ENCODE peak calls at places on chromosomes 13 and 19, in eight cellular contexts. One of them, this sample, is unnamed.
A peak's percentile ranks its signal among the peaks of the same experiment; 100 is the strongest.

GRCh38 chr19:1624458-1624857 is 19.2 kb upstream of the UQCR11 start:
- DNase-seq in NCI-H69: peak; percentile 57
- DNase-seq in stromal cell of bone marrow: peak; percentile 19
- DNase-seq in progenitor cell of endocrine pancreas: peak; percentile 42
- DNase-seq in AG04449: no peak
- DNase-seq in cardiac muscle cell: peak; percentile 67
- DNase-seq in effector memory CD4-positive, alpha-beta T cell: peak; percentile 32
- DNase-seq in NCI-H1105: no peak
- DNase-seq in this sample: no peak

GRCh38 chr19:47112664-47113445 is 721 bp downstream of the ZC3H4 start:
- DNase-seq in NCI-H69: peak; percentile 100
- DNase-seq in stromal cell of bone marrow: peak; percentile 97
- DNase-seq in progenitor cell of endocrine pancreas: peak; percentile 99
- DNase-seq in AG04449: peak; percentile 95
- DNase-seq in cardiac muscle cell: peak; percentile 99
- DNase-seq in effector memory CD4-positive, alpha-beta T cell: peak; percentile 99
- DNase-seq in NCI-H1105: peak; percentile 98
- DNase-seq in this sample: peak; percentile 96

GRCh38 chr13:99230991-99231390 is 27.2 kb downstream of the GPR18 start:
- DNase-seq in NCI-H69: no peak
- DNase-seq in stromal cell of bone marrow: no peak
- DNase-seq in progenitor cell of endocrine pancreas: no peak
- DNase-seq in AG04449: no peak
- DNase-seq in cardiac muscle cell: no peak
- DNase-seq in effector memory CD4-positive, alpha-beta T cell: no peak
- DNase-seq in NCI-H1105: no peak
- DNase-seq in this sample: no peak

GRCh38 chr19:44576843-44577565 is 36.4 kb upstream of the IGSF23 start:
- DNase-seq in NCI-H69: peak; percentile 77
- DNase-seq in stromal cell of bone marrow: peak; percentile 9
- DNase-seq in progenitor cell of endocrine pancreas: no peak
- DNase-seq in AG04449: no peak
- DNase-seq in cardiac muscle cell: peak; percentile 41
- DNase-seq in effector memory CD4-positive, alpha-beta T cell: no peak
- DNase-seq in NCI-H1105: peak; percentile 17
- DNase-seq in this sample: no peak

GRCh38 chr19:55554749-55555152 is 9.4 kb upstream of the SBK3 start:
- DNase-seq in NCI-H69: peak; percentile 30
- DNase-seq in stromal cell of bone marrow: no peak
- DNase-seq in progenitor cell of endocrine pancreas: no peak
- DNase-seq in AG04449: no peak
- DNase-seq in cardiac muscle cell: no peak
- DNase-seq in effector memory CD4-positive, alpha-beta T cell: no peak
- DNase-seq in NCI-H1105: peak; percentile 29
- DNase-seq in this sample: no peak

GRCh38 chr19:33719366-33720154 is 77.1 kb upstream of the KCTD15 start:
- DNase-seq in NCI-H69: no peak
- DNase-seq in stromal cell of bone marrow: no peak
- DNase-seq in progenitor cell of endocrine pancreas: no peak
- DNase-seq in AG04449: no peak
- DNase-seq in cardiac muscle cell: peak; percentile 49
- DNase-seq in effector memory CD4-positive, alpha-beta T cell: no peak
- DNase-seq in NCI-H1105: no peak
- DNase-seq in this sample: no peak

GRCh38 chr13:113918981-113919646 is 54.8 kb downstream of the C13orf46 start:
- DNase-seq in NCI-H69: no peak
- DNase-seq in stromal cell of bone marrow: no peak
- DNase-seq in progenitor cell of endocrine pancreas: no peak
- DNase-seq in AG04449: no peak
- DNase-seq in cardiac muscle cell: no peak
- DNase-seq in effector memory CD4-positive, alpha-beta T cell: no peak
- DNase-seq in NCI-H1105: no peak
- DNase-seq in this sample: no peak

GRCh38 chr19:49149652-49150105 is 5.5 kb downstream of the HRC start:
- DNase-seq in NCI-H69: peak; percentile 93
- DNase-seq in stromal cell of bone marrow: peak; percentile 70
- DNase-seq in progenitor cell of endocrine pancreas: peak; percentile 65
- DNase-seq in AG04449: no peak
- DNase-seq in cardiac muscle cell: peak; percentile 82
- DNase-seq in effector memory CD4-positive, alpha-beta T cell: no peak
- DNase-seq in NCI-H1105: peak; percentile 79
- DNase-seq in this sample: peak; percentile 32

GRCh38 chr19:10270180-10270615 is 722 bp upstream of the ICAM1 start:
- DNase-seq in NCI-H69: peak; percentile 33
- DNase-seq in stromal cell of bone marrow: no peak
- DNase-seq in progenitor cell of endocrine pancreas: no peak
- DNase-seq in AG04449: no peak
- DNase-seq in cardiac muscle cell: no peak
- DNase-seq in effector memory CD4-positive, alpha-beta T cell: peak; percentile 65
- DNase-seq in NCI-H1105: no peak
- DNase-seq in this sample: no peak

GRCh38 chr13:97548138-97548537 is 114.2 kb downstream of the RAP2A start:
- DNase-seq in NCI-H69: no peak
- DNase-seq in stromal cell of bone marrow: no peak
- DNase-seq in progenitor cell of endocrine pancreas: no peak
- DNase-seq in AG04449: no peak
- DNase-seq in cardiac muscle cell: no peak
- DNase-seq in effector memory CD4-positive, alpha-beta T cell: no peak
- DNase-seq in NCI-H1105: no peak
- DNase-seq in this sample: no peak

GRCh38 chr19:51809787-51810186 is 14.8 kb downstream of the FPR3 start:
- DNase-seq in NCI-H69: no peak
- DNase-seq in stromal cell of bone marrow: no peak
- DNase-seq in progenitor cell of endocrine pancreas: no peak
- DNase-seq in AG04449: no peak
- DNase-seq in cardiac muscle cell: no peak
- DNase-seq in effector memory CD4-positive, alpha-beta T cell: no peak
- DNase-seq in NCI-H1105: no peak
- DNase-seq in this sample: no peak

GRCh38 chr13:100526299-100527030 is 62.1 kb downstream of the GGACT start:
- DNase-seq in NCI-H69: no peak
- DNase-seq in stromal cell of bone marrow: no peak
- DNase-seq in progenitor cell of endocrine pancreas: no peak
- DNase-seq in AG04449: no peak
- DNase-seq in cardiac muscle cell: no peak
- DNase-seq in effector memory CD4-positive, alpha-beta T cell: no peak
- DNase-seq in NCI-H1105: no peak
- DNase-seq in this sample: no peak

GRCh38 chr13:20505405-20506366 is 20.0 kb downstream of the CRYL1 start:
- DNase-seq in NCI-H69: no peak
- DNase-seq in stromal cell of bone marrow: no peak
- DNase-seq in progenitor cell of endocrine pancreas: no peak
- DNase-seq in AG04449: no peak
- DNase-seq in cardiac muscle cell: no peak
- DNase-seq in effector memory CD4-positive, alpha-beta T cell: no peak
- DNase-seq in NCI-H1105: no peak
- DNase-seq in this sample: no peak

GRCh38 chr19:30233375-30233774 is 138.8 kb upstream of the ZNF536 start:
- DNase-seq in NCI-H69: no peak
- DNase-seq in stromal cell of bone marrow: no peak
- DNase-seq in progenitor cell of endocrine pancreas: no peak
- DNase-seq in AG04449: no peak
- DNase-seq in cardiac muscle cell: no peak
- DNase-seq in effector memory CD4-positive, alpha-beta T cell: no peak
- DNase-seq in NCI-H1105: no peak
- DNase-seq in this sample: no peak

This sample was measured in GM04503.